ENCODE peak calls at places on chromosomes 1 and 21, in seven cellular contexts. G is mammary epithelial cell, Y is uterus, R is ovary, S is PC-9, Z is omental fat pad, F is right atrium auricular region. C is an unnamed sample.

GRCh38 chr1:64654519-64655341 is 90.1 kb upstream of the RAVER2 start:
- DNase-seq in G (peak), Y (peak), R (peak), S (no peak), Z (no peak), F (no peak), C (no peak)

GRCh38 chr1:118563969-118564951 is 379.2 kb upstream of the SPAG17 start:
- DNase-seq in G (no peak), Y (no peak), R (no peak), S (no peak), Z (no peak), F (no peak), C (no peak)

GRCh38 chr1:76868916-76869315 is 1.6 kb downstream of the ST6GALNAC5 start:
- DNase-seq in G (no peak), Y (no peak), R (peak), S (no peak), Z (no peak), F (no peak), C (no peak)

GRCh38 chr21:38470762-38471161 is 27.5 kb downstream of the ERG start:
- DNase-seq in G (peak), Y (no peak), R (no peak), S (no peak), Z (no peak), F (no peak), C (no peak)

GRCh38 chr21:42225571-42226155 is 6.7 kb downstream of the ABCG1 start:
- DNase-seq in G (no peak), Y (no peak), R (no peak), S (no peak), Z (no peak), F (no peak), C (no peak)

GRCh38 chr1:119475866-119476439 is 31.1 kb upstream of the HSD3B1 start:
- DNase-seq in G (peak), Y (no peak), R (peak), S (peak), Z (no peak), F (no peak), C (no peak)

GRCh38 chr1:35585281-35585680 is 12.2 kb downstream of the TFAP2E start:
- DNase-seq in G (no peak), Y (no peak), R (no peak), S (no peak), Z (no peak), F (no peak), C (no peak)

GRCh38 chr1:70086897-70087296 is 118.5 kb downstream of the LRRC40 start:
- DNase-seq in G (no peak), Y (no peak), R (no peak), S (no peak), Z (no peak), F (no peak), C (no peak)

GRCh38 chr1:30704271-30704670 is 19.1 kb downstream of the MATN1 start:
- DNase-seq in G (peak), Y (peak), R (no peak), S (no peak), Z (no peak), F (no peak), C (no peak)

GRCh38 chr1:119648620-119649004 is 546 bp upstream of the ZNF697 start:
- DNase-seq in G (no peak), Y (peak), R (no peak), S (peak), Z (no peak), F (no peak), C (no peak)

GRCh38 chr1:961132-961652 is 808 bp downstream of the KLHL17 start:
- DNase-seq in G (no peak), Y (no peak), R (no peak), S (no peak), Z (no peak), F (no peak), C (no peak)

GRCh38 chr1:17742590-17742989 is 12.5 kb upstream of the ACTL8 start:
- DNase-seq in G (no peak), Y (no peak), R (peak), S (no peak), Z (no peak), F (no peak), C (no peak)

GRCh38 chr1:11421443-11421842 is 57.5 kb upstream of the DISP3 start:
- DNase-seq in G (no peak), Y (no peak), R (no peak), S (no peak), Z (no peak), F (no peak), C (no peak)

GRCh38 chr1:38071530-38072266 is 25.1 kb upstream of the POU3F1 start:
- DNase-seq in G (peak), Y (no peak), R (no peak), S (no peak), Z (no peak), F (no peak), C (no peak)
- TF ChIP-seq CTCF in G (no peak), Y (no peak), R (no peak), S (peak), Z (no peak), F (no peak), C (peak)

GRCh38 chr1:109443476-109443875 is 17.2 kb upstream of the PSMA5 start:
- DNase-seq in G (no peak), Y (no peak), R (no peak), S (no peak), Z (no peak), F (no peak), C (no peak)

GRCh38 chr1:109441105-109441504 is 14.9 kb upstream of the PSMA5 start:
- DNase-seq in G (no peak), Y (no peak), R (no peak), S (no peak), Z (no peak), F (no peak), C (no peak)

GRCh38 chr1:109434484-109434883 is 8.2 kb upstream of the PSMA5 start:
- DNase-seq in G (no peak), Y (no peak), R (no peak), S (no peak), Z (no peak), F (no peak), C (no peak)

GRCh38 chr1:109433322-109433721 is 7.1 kb upstream of the PSMA5 start:
- DNase-seq in G (no peak), Y (no peak), R (no peak), S (no peak), Z (no peak), F (no peak), C (no peak)

DNA sequence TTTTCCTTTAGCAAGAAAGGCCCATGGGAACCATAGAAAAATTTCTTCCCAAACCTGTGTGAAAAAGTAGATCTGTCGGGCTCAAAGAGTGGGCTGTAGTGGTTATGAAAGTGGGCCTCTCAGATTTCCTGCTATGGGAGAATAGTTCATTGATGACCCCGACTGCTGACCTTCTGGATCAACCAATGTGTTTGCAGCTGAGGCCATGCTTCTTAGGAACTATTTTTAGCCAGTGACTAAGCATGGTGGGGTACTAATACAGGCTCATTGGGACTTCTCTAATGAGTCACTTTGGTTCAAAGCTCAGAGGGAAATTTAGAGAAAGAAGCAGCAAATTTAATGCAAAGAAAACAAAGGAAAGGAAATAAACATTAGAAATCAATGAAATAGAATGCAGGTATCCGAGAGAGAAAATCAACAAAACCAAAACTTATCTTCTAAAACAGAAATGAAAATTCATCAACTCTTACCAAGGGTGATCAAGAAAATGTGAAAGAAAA is 12.6 kb upstream of the PSMA5 start:
- DNase-seq in G (peak), Y (peak), R (no peak), S (no peak), Z (no peak), F (no peak), C (no peak)
- TF ChIP-seq CTCF in G (no peak), Y (no peak), R (no peak), S (no peak), Z (no peak), F (no peak), C (no peak)

GRCh38 chr1:53390736-53391135 is 62.9 kb upstream of the LRP8 start:
- DNase-seq in G (no peak), Y (no peak), R (no peak), S (no peak), Z (no peak), F (no peak), C (no peak)

GRCh38 chr1:53393325-53393792 is 65.5 kb upstream of the LRP8 start:
- DNase-seq in G (peak), Y (peak), R (peak), S (peak), Z (peak), F (peak), C (peak)

GRCh38 chr1:53394306-53394705 is 64.9 kb upstream of the DMRTB1 start:
- DNase-seq in G (no peak), Y (no peak), R (no peak), S (no peak), Z (no peak), F (no peak), C (no peak)

GRCh38 chr1:53391982-53392381 is 64.1 kb upstream of the LRP8 start:
- DNase-seq in G (no peak), Y (no peak), R (no peak), S (no peak), Z (no peak), F (no peak), C (no peak)

DNA sequence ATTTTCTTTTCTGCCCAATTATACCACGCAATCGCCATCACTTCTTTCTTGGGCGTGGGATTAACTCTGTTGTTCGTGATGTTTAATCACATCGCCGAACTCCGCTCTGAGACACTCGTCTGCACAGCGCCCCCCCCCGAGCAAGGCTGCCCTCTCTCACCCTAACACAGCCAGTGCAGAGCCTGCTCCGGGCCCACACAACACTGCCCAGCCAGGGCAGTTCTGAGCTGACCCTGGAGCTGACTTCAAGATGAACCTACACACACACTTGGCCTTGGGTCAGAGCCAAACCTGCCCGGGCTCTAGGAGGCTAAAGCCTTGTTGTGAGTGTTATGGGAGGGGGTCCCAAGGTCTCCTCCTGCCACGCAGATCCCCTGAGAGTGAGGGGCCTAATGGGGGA is 64.6 kb upstream of the LRP8 start:
- DNase-seq in G (no peak), Y (no peak), R (peak), S (no peak), Z (no peak), F (no peak), C (no peak)
- TF ChIP-seq CTCF in G (no peak), Y (no peak), R (no peak), S (no peak), Z (no peak), F (no peak), C (no peak)

GRCh38 chr1:91501527-91501859 is 842 bp downstream of the CDC7 start:
- DNase-seq in G (no peak), Y (no peak), R (no peak), S (no peak), Z (no peak), F (no peak), C (no peak)
- TF ChIP-seq CTCF in G (no peak), Y (no peak), R (no peak), S (peak), Z (no peak), F (no peak), C (no peak)

GRCh38 chr1:92065042-92065441 is 10.2 kb downstream of the SETSIP start:
- DNase-seq in G (no peak), Y (no peak), R (no peak), S (no peak), Z (no peak), F (no peak), C (no peak)
- TF ChIP-seq CTCF in G (no peak), Y (no peak), R (no peak), S (no peak), Z (no peak), F (no peak), C (no peak)

DNA sequence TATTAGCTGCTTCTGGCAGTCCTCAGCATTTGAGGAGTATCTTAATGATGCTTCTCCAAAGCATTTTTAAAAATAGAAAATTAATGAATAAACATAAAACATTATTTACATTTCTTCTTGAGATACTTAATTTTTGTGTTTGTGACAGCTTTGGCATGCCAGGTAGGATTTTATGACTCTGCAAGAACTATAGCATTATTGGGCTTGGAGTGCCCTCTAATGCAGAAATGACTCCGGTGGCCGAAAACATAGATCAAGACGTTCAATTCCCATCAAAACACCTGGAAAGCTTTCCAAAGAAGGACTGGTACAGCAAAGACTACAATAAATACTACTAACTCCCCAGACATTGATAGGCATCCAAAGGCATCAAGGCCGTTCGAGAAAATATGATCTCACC is 366.4 kb upstream of the CXADR start:
- DNase-seq in G (no peak), Y (no peak), R (no peak), S (no peak), Z (no peak), F (no peak), C (no peak)
- TF ChIP-seq CTCF in G (no peak), Y (no peak), R (no peak), S (peak), Z (no peak), F (no peak), C (peak)

GRCh38 chr1:245380790-245381535 is 226.2 kb downstream of the KIF26B start:
- DNase-seq in G (no peak), Y (no peak), R (no peak), S (no peak), Z (no peak), F (no peak), C (no peak)
- TF ChIP-seq CTCF in G (no peak), Y (no peak), R (no peak), S (peak), Z (no peak), F (no peak), C (peak)

C was measured in D721Med.